ENCODE peak calls at places on chromosomes 13 and 19, in five cellular contexts. A is lower lobe of right lung; Z is foreskin fibroblast; E is activated CD4-positive, alpha-beta T cell treated with anti-CD3 and anti-CD28 coated beads, Interleukin-2, amount 50 U/mL, for 1 hour; D is HAP-1. X is an unnamed sample.

GRCh38 chr19:23571175-23571574 is 115.8 kb downstream of the ZNF675 start:
- DNase-seq in A (no peak), Z (no peak), D (no peak), E (no peak), X (no peak)

GRCh38 chr19:31312004-31312403 is 37.2 kb downstream of the TSHZ3 start:
- DNase-seq in E (no peak), A (no peak), Z (peak; percentile 59), D (no peak), X (peak; percentile 54)

GRCh38 chr19:18741566-18742121 is 49.5 kb downstream of the COMP start:
- DNase-seq in D (no peak), E (no peak), A (peak; percentile 91), Z (no peak), X (no peak)

GRCh38 chr13:40116008-40116407 is 460.5 kb downstream of the COG6 start:
- DNase-seq in E (peak; percentile 26), A (no peak), D (peak; percentile 50), Z (peak; percentile 54), X (no peak)

GRCh38 chr19:50287331-50287730 is 41.8 kb downstream of the KCNC3 start:
- DNase-seq in Z (no peak), E (no peak), D (no peak), A (no peak), X (no peak)

GRCh38 chr13:73816702-73817101 is 317.5 kb downstream of the KLF12 start:
- DNase-seq in D (no peak), A (no peak), E (no peak), Z (no peak), X (no peak)

GRCh38 chr13:45228002-45228401 is 27.2 kb upstream of the KCTD4 start:
- DNase-seq in D (no peak), Z (no peak), A (no peak), E (no peak), X (no peak)

GRCh38 chr19:33677745-33678426 is 56.1 kb downstream of the CHST8 start:
- DNase-seq in A (no peak), E (no peak), D (peak; percentile 35), Z (no peak), X (no peak)

GRCh38 chr19:42250249-42250665 is 4.7 kb downstream of the ERF start:
- DNase-seq in Z (no peak), E (no peak), D (no peak), A (no peak), X (no peak)

GRCh38 chr19:9528757-9529336 is 9.6 kb downstream of the ZNF426 start:
- DNase-seq in Z (no peak), D (no peak), E (no peak), A (no peak), X (no peak)

GRCh38 chr19:56751078-56751489 is 79.5 kb upstream of the ZNF835 start:
- DNase-seq in D (no peak), Z (no peak), E (no peak), A (no peak), X (no peak)

GRCh38 chr13:50080158-50080855 is 65.1 kb downstream of the KCNRG start:
- DNase-seq in D (peak; percentile 53), A (no peak), Z (peak; percentile 23), E (peak; percentile 28), X (peak; percentile 53)

GRCh38 chr13:81293594-81294164 is 952.8 kb upstream of the SPRY2 start:
- DNase-seq in D (no peak), Z (no peak), E (no peak), A (no peak), X (no peak)

GRCh38 chr13:44465318-44465717 is 91.7 kb downstream of the SERP2 start:
- DNase-seq in D (no peak), A (no peak), E (no peak), Z (peak; percentile 12), X (no peak)

GRCh38 chr19:39916236-39916635 is 18.2 kb downstream of the FCGBP start:
- DNase-seq in A (no peak), D (no peak), E (no peak), Z (no peak), X (no peak)

GRCh38 chr13:31775686-31776085 is 36.4 kb downstream of the RXFP2 start:
- DNase-seq in A (no peak), Z (no peak), D (no peak), E (no peak), X (no peak)

GRCh38 chr19:7662657-7663056 is 6.2 kb upstream of the RETN start:
- DNase-seq in D (no peak), E (no peak), A (no peak), Z (no peak), X (no peak)

GRCh38 chr19:1861599-1862031 is 1.8 kb downstream of the KLF16 start:
- DNase-seq in D (peak; percentile 32), Z (no peak), E (no peak), A (no peak), X (no peak)

GRCh38 chr13:100362371-100362770 is 226.2 kb downstream of the GGACT start:
- DNase-seq in Z (no peak), D (no peak), A (no peak), E (no peak), X (no peak)

GRCh38 chr19:48964205-48965032 is 690 bp upstream of the FTL start:
- DNase-seq in Z (peak; percentile 54), D (no peak), A (peak; percentile 56), E (no peak), X (no peak)

GRCh38 chr19:44570603-44570983 is 41.1 kb upstream of the CEACAM20 start:
- DNase-seq in A (no peak), D (no peak), Z (no peak), E (no peak), X (no peak)

GRCh38 chr19:50368649-50369570 is 3.5 kb upstream of the NAPSA start:
- DNase-seq in D (peak; percentile 90), E (peak; percentile 75), A (peak; percentile 87), Z (peak; percentile 80), X (peak; percentile 92)

GRCh38 chr13:34369925-34370324 is 552.0 kb downstream of the RFC3 start:
- DNase-seq in Z (no peak), A (no peak), D (no peak), E (no peak), X (no peak)

GRCh38 chr19:19488041-19488874 is 27.1 kb downstream of the TSSK6 start:
- DNase-seq in D (no peak), E (no peak), Z (peak; percentile 21), A (no peak), X (no peak)

GRCh38 chr19:50226536-50226935 is 23.1 kb downstream of the MYH14 start:
- DNase-seq in A (no peak), E (no peak), Z (no peak), D (no peak), X (no peak)

GRCh38 chr13:96130818-96131217 is 40.9 kb downstream of the HS6ST3 start:
- DNase-seq in D (no peak), E (no peak), Z (no peak), A (no peak), X (no peak)

X was measured in activated T-cell treated with anti-CD3 and anti-CD28 coated beads, Interleukin-2, amount 50 U/mL, for 48 hours.